ENCODE peak calls at places on chromosomes 5 and 9, in nine cellular contexts. V is H1, B is colonic mucosa, N is left ventricle myocardium inferior, F is lung, J is fibroblast of lung, I is ascending aorta, O is left lung, Y is spleen. H is an unnamed sample.

GRCh38 chr9:91378695-91379127 is 17.0 kb upstream of the AUH start:
- DNase-seq in F (no peak), N (no peak), I (no peak), Y (no peak), J (peak), V (no peak), B (no peak), O (no peak), H (peak)

GRCh38 chr9:114910541-114910940 is 19.9 kb downstream of the TNFSF8 start:
- DNase-seq in I (no peak), V (no peak), B (no peak), J (peak), Y (no peak), O (no peak), N (no peak), F (no peak), H (no peak)

GRCh38 chr5:8059337-8059736 is 190.4 kb downstream of the MTRR start:
- DNase-seq in J (no peak), I (no peak), F (no peak), V (no peak), Y (no peak), O (no peak), B (no peak), N (no peak), H (no peak)

GRCh38 chr9:134188421-134189166 is 24.2 kb upstream of the RNU6ATAC start:
- DNase-seq in B (no peak), I (peak), Y (peak), J (peak), V (no peak), O (peak), N (no peak), F (no peak), H (no peak)

GRCh38 chr9:14320272-14321245 is 6.6 kb upstream of the NFIB start:
- DNase-seq in V (no peak), F (no peak), I (no peak), J (peak), B (peak), Y (no peak), O (no peak), N (peak), H (peak)

GRCh38 chr5:14928661-14929060 is 57.1 kb upstream of the ANKH start:
- DNase-seq in N (no peak), I (no peak), J (peak), V (no peak), B (no peak), F (no peak), O (no peak), Y (no peak), H (peak)

GRCh38 chr5:677131-678101 is 15.7 kb downstream of the TPPP start:
- DNase-seq in B (peak), V (no peak), Y (peak), O (no peak), J (no peak), F (no peak), N (peak), I (peak), H (no peak)

GRCh38 chr9:93252781-93253530 is 69.0 kb downstream of the WNK2 start:
- DNase-seq in O (peak), V (no peak), I (no peak), F (no peak), N (no peak), Y (peak), J (no peak), B (no peak), H (no peak)

GRCh38 chr5:148125641-148126040 is 42.7 kb upstream of the SPINK14 start:
- DNase-seq in Y (no peak), O (no peak), N (no peak), B (no peak), I (no peak), F (no peak), V (no peak), J (peak), H (no peak)

GRCh38 chr5:35252963-35253362 is 22.7 kb upstream of the PRLR start:
- DNase-seq in I (no peak), N (no peak), Y (no peak), J (no peak), B (no peak), V (no peak), F (no peak), O (no peak), H (no peak)

GRCh38 chr9:138047469-138048040 is 170.0 kb downstream of the CACNA1B start:
- DNase-seq in V (peak), I (peak), N (no peak), B (peak), Y (no peak), F (no peak), J (no peak), O (no peak), H (no peak)

GRCh38 chr5:177510567-177511053 is 984 bp upstream of the DOK3 start:
- DNase-seq in F (peak), I (no peak), N (no peak), J (no peak), B (no peak), O (peak), V (no peak), Y (peak), H (peak)

GRCh38 chr9:113649855-113650206 is 186.3 kb downstream of the RGS3 start:
- DNase-seq in B (no peak), J (no peak), N (no peak), Y (peak), V (no peak), O (no peak), F (no peak), I (no peak), H (no peak)

GRCh38 chr9:441131-441530 is 226.5 kb downstream of the DOCK8 start:
- DNase-seq in Y (no peak), N (no peak), O (no peak), B (no peak), I (no peak), V (no peak), F (no peak), J (no peak), H (no peak)

GRCh38 chr9:36161187-36161586 is 8.0 kb upstream of the CCIN start:
- DNase-seq in J (peak), F (no peak), O (no peak), Y (peak), B (no peak), N (no peak), I (no peak), V (no peak), H (peak)

GRCh38 chr9:130845901-130846381 is 10.9 kb downstream of the ABL1 start:
- DNase-seq in J (peak), O (no peak), I (peak), V (no peak), F (no peak), N (no peak), Y (no peak), B (no peak), H (peak)

GRCh38 chr5:14428302-14429081 is 153.1 kb upstream of the OTULINL start:
- DNase-seq in O (no peak), N (no peak), F (no peak), Y (no peak), J (peak), B (no peak), I (no peak), V (no peak), H (no peak)

GRCh38 chr9:98251554-98251953 is 3.9 kb downstream of the TBC1D2 start:
- DNase-seq in J (peak), V (no peak), F (no peak), N (no peak), B (no peak), Y (no peak), O (peak), I (no peak), H (peak)

GRCh38 chr5:119284031-119284430 is 71.8 kb upstream of the TNFAIP8 start:
- DNase-seq in B (no peak), V (no peak), F (no peak), N (no peak), Y (no peak), I (no peak), J (no peak), O (no peak), H (no peak)

GRCh38 chr5:168892618-168893017 is 313.4 kb upstream of the PANK3 start:
- DNase-seq in O (no peak), N (no peak), J (no peak), V (no peak), Y (no peak), F (no peak), I (no peak), B (no peak), H (no peak)

GRCh38 chr9:36892279-36892678 is 141.8 kb downstream of the PAX5 start:
- DNase-seq in J (no peak), I (no peak), B (no peak), O (no peak), N (no peak), F (no peak), V (no peak), Y (no peak), H (no peak)

GRCh38 chr5:158812381-158812780 is 287.3 kb downstream of the EBF1 start:
- DNase-seq in O (no peak), B (peak), N (peak), Y (peak), F (no peak), V (peak), I (no peak), J (no peak), H (no peak)

GRCh38 chr5:125349432-125349831 is 603.0 kb upstream of the ZNF608 start:
- DNase-seq in V (no peak), F (no peak), O (no peak), Y (no peak), I (no peak), J (peak), N (no peak), B (no peak), H (peak)
- TF ChIP-seq CTCF in V (no peak), F (no peak), O (no peak), Y (no peak), I (no peak), J (no peak), N (peak), B (no peak), H (peak)

DNA sequence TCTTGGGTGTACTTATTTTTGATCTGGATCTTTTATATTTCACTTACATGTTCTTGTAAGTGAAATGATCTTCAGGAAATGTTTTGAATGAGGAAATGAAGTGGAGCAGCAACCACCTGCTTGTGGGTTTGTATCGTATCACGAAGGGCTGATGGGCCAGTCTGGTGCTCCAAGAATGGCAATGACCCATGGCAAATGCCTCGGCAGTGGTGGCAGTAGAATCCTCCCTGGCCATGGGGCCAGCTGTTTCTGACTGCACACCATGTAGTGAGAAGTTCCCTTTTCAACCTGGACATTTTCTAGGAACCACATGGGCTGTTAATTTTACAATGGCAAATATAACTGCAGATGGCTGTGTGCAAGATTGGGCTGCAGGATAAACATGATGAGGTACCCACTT is 29.9 kb downstream of the MAT2B start:
- DNase-seq in N (no peak), F (no peak), Y (no peak), V (no peak), B (no peak), J (no peak), I (no peak), O (no peak), H (no peak)
- H3K4me3 ChIP-seq in N (no peak), F (no peak), Y (no peak), V (no peak), B (no peak), J (no peak), I (no peak), O (no peak), H (no peak)

GRCh38 chr9:127249877-127250276 is 14.7 kb upstream of the GARNL3 start:
- DNase-seq in O (no peak), V (no peak), F (no peak), J (no peak), N (no peak), I (no peak), Y (no peak), B (no peak), H (no peak)
- TF ChIP-seq CTCF in O (no peak), V (no peak), F (no peak), J (no peak), N (no peak), I (no peak), Y (no peak), B (no peak), H (no peak)

DNA sequence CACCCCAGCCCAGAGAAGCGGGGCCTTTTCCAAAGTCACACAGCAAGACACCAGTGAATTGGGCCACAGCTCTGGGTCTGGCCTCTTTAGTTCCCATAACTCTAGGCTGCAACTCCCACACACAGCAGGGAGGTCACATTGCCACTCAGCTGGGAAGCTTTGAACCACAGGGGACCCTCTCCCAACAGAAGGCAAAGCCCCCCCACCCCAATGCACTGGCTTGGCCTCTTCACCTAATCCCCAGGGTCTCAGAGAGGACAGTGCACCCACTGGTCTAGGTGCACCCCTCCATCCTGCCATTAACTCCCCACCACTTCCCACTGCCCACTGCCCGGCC is 156.7 kb upstream of the IER5L start:
- DNase-seq in J (no peak), F (no peak), O (no peak), V (no peak), N (no peak), I (no peak), Y (no peak), B (no peak), H (no peak)
- H3K4me3 ChIP-seq in J (no peak), F (no peak), O (no peak), V (peak), N (peak), I (peak), Y (no peak), B (no peak), H (no peak)